ENCODE peak calls at places on chromosomes 6 and 20, in six cellular contexts. One of them, this sample, is unnamed.

GRCh38 chr6:111854683-111855082 is 18.6 kb downstream of the FYN start:
- DNase-seq in mammary epithelial cell: no peak
- DNase-seq in BJ: no peak
- DNase-seq in endothelial cell: no peak
- DNase-seq in AG09309: no peak
- DNase-seq in CD4-positive, alpha-beta T cell: no peak
- DNase-seq in this sample: no peak

GRCh38 chr20:62087227-62087626 is 21.5 kb upstream of the TAF4 start:
- DNase-seq in mammary epithelial cell: no peak
- DNase-seq in BJ: no peak
- DNase-seq in endothelial cell: no peak
- DNase-seq in AG09309: no peak
- DNase-seq in CD4-positive, alpha-beta T cell: no peak
- DNase-seq in this sample: no peak

GRCh38 chr6:8688823-8689222 is 253.5 kb upstream of the SLC35B3 start:
- DNase-seq in mammary epithelial cell: no peak
- DNase-seq in BJ: no peak
- DNase-seq in endothelial cell: no peak
- DNase-seq in AG09309: no peak
- DNase-seq in CD4-positive, alpha-beta T cell: no peak
- DNase-seq in this sample: no peak

GRCh38 chr20:2289475-2289874 is 6.3 kb upstream of the TGM3 start:
- DNase-seq in mammary epithelial cell: no peak
- DNase-seq in BJ: no peak
- DNase-seq in endothelial cell: peak; percentile 12
- DNase-seq in AG09309: no peak
- DNase-seq in CD4-positive, alpha-beta T cell: no peak
- DNase-seq in this sample: no peak

GRCh38 chr6:20364327-20364726 is 37.4 kb upstream of the E2F3 start:
- DNase-seq in mammary epithelial cell: peak; percentile 58
- DNase-seq in BJ: no peak
- DNase-seq in endothelial cell: no peak
- DNase-seq in AG09309: no peak
- DNase-seq in CD4-positive, alpha-beta T cell: no peak
- DNase-seq in this sample: no peak

GRCh38 chr6:36953931-36954261 is 642 bp upstream of the PI16 start:
- DNase-seq in mammary epithelial cell: no peak
- DNase-seq in BJ: no peak
- DNase-seq in endothelial cell: no peak
- DNase-seq in AG09309: no peak
- DNase-seq in CD4-positive, alpha-beta T cell: no peak
- DNase-seq in this sample: no peak

GRCh38 chr6:54291738-54292137 is 16.5 kb upstream of the TINAG start:
- DNase-seq in mammary epithelial cell: peak; percentile 86
- DNase-seq in BJ: peak; percentile 59
- DNase-seq in endothelial cell: no peak
- DNase-seq in AG09309: no peak
- DNase-seq in CD4-positive, alpha-beta T cell: no peak
- DNase-seq in this sample: no peak

GRCh38 chr6:36963451-36964290 is 9.1 kb downstream of the PI16 start:
- DNase-seq in mammary epithelial cell: no peak
- DNase-seq in BJ: no peak
- DNase-seq in endothelial cell: no peak
- DNase-seq in AG09309: no peak
- DNase-seq in CD4-positive, alpha-beta T cell: no peak
- DNase-seq in this sample: no peak

GRCh38 chr6:30508890-30509736 is 19.8 kb downstream of the HLA-E start:
- DNase-seq in mammary epithelial cell: no peak
- DNase-seq in BJ: no peak
- DNase-seq in endothelial cell: no peak
- DNase-seq in AG09309: no peak
- DNase-seq in CD4-positive, alpha-beta T cell: no peak
- DNase-seq in this sample: no peak

GRCh38 chr6:6125495-6125894 is 118.8 kb upstream of the NRN1 start:
- DNase-seq in mammary epithelial cell: no peak
- DNase-seq in BJ: no peak
- DNase-seq in endothelial cell: no peak
- DNase-seq in AG09309: no peak
- DNase-seq in CD4-positive, alpha-beta T cell: no peak
- DNase-seq in this sample: no peak

GRCh38 chr6:81842254-81842653 is 89.8 kb upstream of the TENT5A start:
- DNase-seq in mammary epithelial cell: no peak
- DNase-seq in BJ: no peak
- DNase-seq in endothelial cell: no peak
- DNase-seq in AG09309: no peak
- DNase-seq in CD4-positive, alpha-beta T cell: no peak
- DNase-seq in this sample: no peak

GRCh38 chr20:25195962-25196700 is 619 bp downstream of the ENTPD6 start:
- DNase-seq in mammary epithelial cell: peak; percentile 66
- DNase-seq in BJ: no peak
- DNase-seq in endothelial cell: peak; percentile 38
- DNase-seq in AG09309: no peak
- DNase-seq in CD4-positive, alpha-beta T cell: no peak
- DNase-seq in this sample: peak; percentile 14

GRCh38 chr6:20178327-20178726 is 33.9 kb downstream of the MBOAT1 start:
- DNase-seq in mammary epithelial cell: no peak
- DNase-seq in BJ: no peak
- DNase-seq in endothelial cell: no peak
- DNase-seq in AG09309: no peak
- DNase-seq in CD4-positive, alpha-beta T cell: no peak
- DNase-seq in this sample: no peak

GRCh38 chr6:31874084-31874670 is 4.6 kb downstream of the SLC44A4 start:
- DNase-seq in mammary epithelial cell: no peak
- DNase-seq in BJ: no peak
- DNase-seq in endothelial cell: no peak
- DNase-seq in AG09309: no peak
- DNase-seq in CD4-positive, alpha-beta T cell: no peak
- DNase-seq in this sample: no peak

GRCh38 chr6:99415446-99415845 is 9.7 kb downstream of the PNISR start:
- DNase-seq in mammary epithelial cell: no peak
- DNase-seq in BJ: no peak
- DNase-seq in endothelial cell: no peak
- DNase-seq in AG09309: no peak
- DNase-seq in CD4-positive, alpha-beta T cell: no peak
- DNase-seq in this sample: no peak

GRCh38 chr6:159461998-159462397 is 231.0 kb downstream of the SOD2 start:
- DNase-seq in mammary epithelial cell: no peak
- DNase-seq in BJ: no peak
- DNase-seq in endothelial cell: no peak
- DNase-seq in AG09309: no peak
- DNase-seq in CD4-positive, alpha-beta T cell: no peak
- DNase-seq in this sample: no peak

GRCh38 chr6:170114956-170115855 is 175.7 kb downstream of the DLL1 start:
- DNase-seq in mammary epithelial cell: no peak
- DNase-seq in BJ: no peak
- DNase-seq in endothelial cell: no peak
- DNase-seq in AG09309: no peak
- DNase-seq in CD4-positive, alpha-beta T cell: no peak
- DNase-seq in this sample: no peak

GRCh38 chr20:43535370-43536004 is 23.3 kb upstream of the SGK2 start:
- DNase-seq in mammary epithelial cell: no peak
- DNase-seq in BJ: no peak
- DNase-seq in endothelial cell: no peak
- DNase-seq in AG09309: no peak
- DNase-seq in CD4-positive, alpha-beta T cell: no peak
- DNase-seq in this sample: no peak

GRCh38 chr6:77987035-77987384 is 334.2 kb downstream of the MEI4 start:
- DNase-seq in mammary epithelial cell: no peak
- DNase-seq in BJ: no peak
- DNase-seq in endothelial cell: no peak
- DNase-seq in AG09309: no peak
- DNase-seq in CD4-positive, alpha-beta T cell: no peak
- DNase-seq in this sample: no peak

GRCh38 chr6:15426926-15427325 is 181.1 kb downstream of the JARID2 start:
- DNase-seq in mammary epithelial cell: no peak
- DNase-seq in BJ: no peak
- DNase-seq in endothelial cell: no peak
- DNase-seq in AG09309: no peak
- DNase-seq in CD4-positive, alpha-beta T cell: no peak
- DNase-seq in this sample: no peak

GRCh38 chr6:73521351-73522254 is 771 bp upstream of the EEF1A1 start:
- DNase-seq in mammary epithelial cell: peak; percentile 80
- DNase-seq in BJ: peak; percentile 46
- DNase-seq in endothelial cell: peak; percentile 77
- DNase-seq in AG09309: peak; percentile 59
- DNase-seq in CD4-positive, alpha-beta T cell: no peak
- DNase-seq in this sample: peak; percentile 75

GRCh38 chr6:122752493-122752892 is 27.0 kb upstream of the FABP7 start:
- DNase-seq in mammary epithelial cell: no peak
- DNase-seq in BJ: no peak
- DNase-seq in endothelial cell: no peak
- DNase-seq in AG09309: no peak
- DNase-seq in CD4-positive, alpha-beta T cell: no peak
- DNase-seq in this sample: no peak

GRCh38 chr6:106739387-106739786 is 110.0 kb downstream of the QRSL1 start:
- DNase-seq in mammary epithelial cell: peak; percentile 99
- DNase-seq in BJ: no peak
- DNase-seq in endothelial cell: no peak
- DNase-seq in AG09309: no peak
- DNase-seq in CD4-positive, alpha-beta T cell: no peak
- DNase-seq in this sample: no peak

GRCh38 chr6:1641391-1641790 is 31.7 kb downstream of the FOXC1 start:
- DNase-seq in mammary epithelial cell: peak; percentile 81
- DNase-seq in BJ: no peak
- DNase-seq in endothelial cell: no peak
- DNase-seq in AG09309: no peak
- DNase-seq in CD4-positive, alpha-beta T cell: no peak
- DNase-seq in this sample: no peak

GRCh38 chr6:66226099-66226498 is 519.1 kb upstream of the EYS start:
- DNase-seq in mammary epithelial cell: no peak
- DNase-seq in BJ: no peak
- DNase-seq in endothelial cell: no peak
- DNase-seq in AG09309: no peak
- DNase-seq in CD4-positive, alpha-beta T cell: no peak
- DNase-seq in this sample: no peak

GRCh38 chr6:130057495-130057894 is 39.1 kb downstream of the L3MBTL3 start:
- DNase-seq in mammary epithelial cell: no peak
- DNase-seq in BJ: no peak
- DNase-seq in endothelial cell: no peak
- DNase-seq in AG09309: no peak
- DNase-seq in CD4-positive, alpha-beta T cell: no peak
- DNase-seq in this sample: no peak

GRCh38 chr6:5671162-5671561 is 335.6 kb downstream of the NRN1 start:
- DNase-seq in mammary epithelial cell: peak; percentile 32
- DNase-seq in BJ: no peak
- DNase-seq in endothelial cell: no peak
- DNase-seq in AG09309: no peak
- DNase-seq in CD4-positive, alpha-beta T cell: no peak
- DNase-seq in this sample: no peak

GRCh38 chr6:85676086-85676729 is 33.5 kb upstream of the SYNCRIP start:
- DNase-seq in mammary epithelial cell: no peak
- DNase-seq in BJ: no peak
- DNase-seq in endothelial cell: no peak
- DNase-seq in AG09309: no peak
- DNase-seq in CD4-positive, alpha-beta T cell: no peak
- DNase-seq in this sample: no peak

GRCh38 chr6:15663057-15663638 is 320 bp upstream of the DTNBP1 start:
- DNase-seq in mammary epithelial cell: no peak
- DNase-seq in BJ: peak; percentile 9
- DNase-seq in endothelial cell: no peak
- DNase-seq in AG09309: no peak
- DNase-seq in CD4-positive, alpha-beta T cell: no peak
- DNase-seq in this sample: no peak

GRCh38 chr6:29975561-29975907 is 33.2 kb downstream of the HLA-A start:
- DNase-seq in mammary epithelial cell: no peak
- DNase-seq in BJ: no peak
- DNase-seq in endothelial cell: no peak
- DNase-seq in AG09309: no peak
- DNase-seq in CD4-positive, alpha-beta T cell: no peak
- DNase-seq in this sample: no peak

GRCh38 chr6:71886184-71887005 is at the start of gene RIMS1:
- DNase-seq in mammary epithelial cell: no peak
- DNase-seq in BJ: no peak
- DNase-seq in endothelial cell: peak; percentile 66
- DNase-seq in AG09309: no peak
- DNase-seq in CD4-positive, alpha-beta T cell: no peak
- DNase-seq in this sample: peak; percentile 64

DNA sequence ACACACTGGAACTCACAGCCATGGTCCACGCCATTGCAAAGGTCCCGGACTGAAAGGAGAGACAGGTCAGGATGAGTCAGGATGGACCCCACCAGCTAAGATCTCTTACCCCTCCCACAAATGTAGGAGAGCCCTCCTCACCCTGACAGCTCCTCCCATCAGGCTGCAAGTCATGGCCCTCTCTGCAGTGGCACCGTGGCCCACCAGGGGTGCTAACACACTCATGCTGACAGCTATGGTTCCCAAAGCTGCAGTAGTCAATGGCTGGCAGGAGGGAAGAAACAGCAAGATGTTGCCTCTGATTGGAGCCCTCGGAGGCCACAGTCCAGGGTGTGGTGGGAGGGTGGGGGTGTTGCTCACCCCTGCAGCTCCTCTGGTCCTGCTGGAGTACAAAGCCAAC is 5.7 kb upstream of the RBPJL start:
- DNase-seq in mammary epithelial cell: peak; percentile 13
- DNase-seq in BJ: no peak
- DNase-seq in endothelial cell: peak; percentile 74
- DNase-seq in AG09309: no peak
- DNase-seq in CD4-positive, alpha-beta T cell: no peak
- DNase-seq in this sample: peak; percentile 53
- TF ChIP-seq CTCF in mammary epithelial cell: peak; percentile 46
- TF ChIP-seq CTCF in BJ: peak; percentile 40
- TF ChIP-seq CTCF in endothelial cell: peak; percentile 52
- TF ChIP-seq CTCF in AG09309: peak; percentile 48
- TF ChIP-seq CTCF in CD4-positive, alpha-beta T cell: no peak
- TF ChIP-seq CTCF in this sample: peak; percentile 55

GRCh38 chr6:26312096-26312463 is 52.9 kb upstream of the BTN3A2 start:
- DNase-seq in mammary epithelial cell: peak; percentile 34
- DNase-seq in BJ: no peak
- DNase-seq in endothelial cell: no peak
- DNase-seq in AG09309: no peak
- DNase-seq in CD4-positive, alpha-beta T cell: no peak
- DNase-seq in this sample: no peak
- TF ChIP-seq CTCF in mammary epithelial cell: no peak
- TF ChIP-seq CTCF in BJ: no peak
- TF ChIP-seq CTCF in endothelial cell: no peak
- TF ChIP-seq CTCF in AG09309: no peak
- TF ChIP-seq CTCF in CD4-positive, alpha-beta T cell: no peak
- TF ChIP-seq CTCF in this sample: no peak

DNA sequence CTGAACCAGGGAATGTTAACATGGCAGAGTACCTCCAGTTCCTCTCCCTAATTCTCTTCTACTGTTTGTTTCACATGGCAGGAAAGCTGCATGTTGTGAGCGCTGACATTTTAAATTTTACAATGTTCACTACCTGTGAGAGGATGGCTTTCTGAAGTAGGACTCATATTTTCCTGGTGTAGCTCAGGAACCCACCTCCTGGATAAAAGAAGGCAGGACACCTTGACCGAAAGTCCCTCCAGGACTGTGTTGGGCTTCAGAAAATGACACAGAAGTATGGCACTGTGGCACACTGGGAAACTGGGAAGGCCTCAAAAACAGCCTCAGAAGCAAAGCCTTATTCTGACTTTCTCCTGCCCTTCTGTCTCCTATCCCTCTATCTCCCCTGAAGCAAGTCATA is 33.3 kb downstream of the PTPRK start:
- DNase-seq in mammary epithelial cell: no peak
- DNase-seq in BJ: no peak
- DNase-seq in endothelial cell: no peak
- DNase-seq in AG09309: no peak
- DNase-seq in CD4-positive, alpha-beta T cell: no peak
- DNase-seq in this sample: no peak
- TF ChIP-seq CTCF in mammary epithelial cell: peak; percentile 43
- TF ChIP-seq CTCF in BJ: peak; percentile 18
- TF ChIP-seq CTCF in endothelial cell: no peak
- TF ChIP-seq CTCF in AG09309: peak; percentile 16
- TF ChIP-seq CTCF in CD4-positive, alpha-beta T cell: no peak
- TF ChIP-seq CTCF in this sample: peak; percentile 44

GRCh38 chr20:32439132-32439829 is 81.2 kb downstream of the ASXL1 start:
- DNase-seq in mammary epithelial cell: no peak
- DNase-seq in BJ: peak; percentile 53
- DNase-seq in endothelial cell: no peak
- DNase-seq in AG09309: peak; percentile 59
- DNase-seq in CD4-positive, alpha-beta T cell: no peak
- DNase-seq in this sample: no peak
- TF ChIP-seq CTCF in mammary epithelial cell: no peak
- TF ChIP-seq CTCF in BJ: no peak
- TF ChIP-seq CTCF in endothelial cell: no peak
- TF ChIP-seq CTCF in AG09309: peak; percentile 8
- TF ChIP-seq CTCF in CD4-positive, alpha-beta T cell: no peak
- TF ChIP-seq CTCF in this sample: no peak